ENCODE peak calls at places on chromosome 3, in nine cellular contexts. L is mammary epithelial cell, O is GM12865, K is stomach, F is A673, Q is body of pancreas, A is SK-N-SH, S is epithelial cell of esophagus, C is hepatocyte. Y is an unnamed sample.

GRCh38 chr3:197154-197855 is 742 bp downstream of the CHL1 start:
- DNase-seq in S (no peak), A (peak), K (no peak), O (no peak), Q (no peak), C (peak), L (no peak), F (no peak), Y (no peak)

GRCh38 chr3:207973-208372 is 11.4 kb downstream of the CHL1 start:
- DNase-seq in C (no peak), S (no peak), F (no peak), L (no peak), Q (no peak), A (no peak), O (no peak), K (no peak), Y (no peak)

GRCh38 chr3:67648229-67648628 is 6.2 kb downstream of the SUCLG2 start:
- DNase-seq in F (no peak), O (no peak), L (no peak), K (no peak), S (no peak), Q (no peak), A (no peak), C (peak), Y (no peak)

GRCh38 chr3:96294143-96294542 is 520.3 kb upstream of the EPHA6 start:
- DNase-seq in Q (no peak), L (no peak), O (no peak), C (no peak), A (no peak), F (no peak), K (no peak), S (no peak), Y (no peak)

GRCh38 chr3:184539801-184540440 is 21.7 kb upstream of the EPHB3 start:
- DNase-seq in C (no peak), F (no peak), L (no peak), Q (no peak), K (no peak), S (no peak), A (no peak), O (no peak), Y (no peak)

GRCh38 chr3:98010194-98010882 is 24.8 kb downstream of the GABRR3 start:
- DNase-seq in O (no peak), K (no peak), F (no peak), S (no peak), C (no peak), L (no peak), Q (no peak), A (no peak), Y (no peak)

GRCh38 chr3:177811111-177811510 is 613.8 kb upstream of the TBL1XR1 start:
- DNase-seq in F (no peak), L (no peak), A (no peak), O (no peak), C (no peak), K (no peak), Q (no peak), S (no peak), Y (no peak)

GRCh38 chr3:59167756-59168155 is 117.9 kb upstream of the CFAP20DC start:
- DNase-seq in K (no peak), F (no peak), C (no peak), L (no peak), S (no peak), O (no peak), Q (no peak), A (no peak), Y (no peak)

GRCh38 chr3:142888484-142889262 is at the start of gene PCOLCE2:
- DNase-seq in S (peak), Q (peak), K (no peak), A (peak), L (peak), O (peak), F (peak), C (peak), Y (no peak)

GRCh38 chr3:151276038-151277027 is 2.0 kb downstream of the P2RY14 start:
- DNase-seq in A (no peak), L (no peak), S (no peak), Q (no peak), K (no peak), C (no peak), O (peak), F (no peak), Y (no peak)

GRCh38 chr3:28124882-28125281 is 116.5 kb upstream of the CMC1 start:
- DNase-seq in S (no peak), L (no peak), K (no peak), A (no peak), C (no peak), O (peak), F (no peak), Q (no peak), Y (no peak)

GRCh38 chr3:134279466-134279865 is 28.8 kb upstream of the RYK start:
- DNase-seq in A (no peak), O (no peak), C (no peak), S (peak), L (no peak), F (no peak), Q (no peak), K (no peak), Y (no peak)

GRCh38 chr3:124837730-124838186 is 49.4 kb downstream of the ITGB5 start:
- DNase-seq in K (peak), C (peak), A (peak), Q (peak), S (peak), F (no peak), L (peak), O (no peak), Y (peak)

GRCh38 chr3:5806192-5806591 is 618.7 kb downstream of the EDEM1 start:
- DNase-seq in F (peak), C (peak), O (peak), K (no peak), S (no peak), A (no peak), L (no peak), Q (peak), Y (no peak)

GRCh38 chr3:146404451-146404850 is 64.9 kb downstream of the PLSCR2 start:
- DNase-seq in S (peak), K (no peak), A (no peak), F (no peak), Q (no peak), O (no peak), C (no peak), L (no peak), Y (no peak)

GRCh38 chr3:58111513-58112184 is 99.1 kb downstream of the DNASE1L3 start:
- DNase-seq in O (peak), C (peak), K (peak), A (no peak), F (no peak), S (peak), L (peak), Q (peak), Y (no peak)

GRCh38 chr3:190617185-190617584 is 103.3 kb downstream of the IL1RAP start:
- DNase-seq in S (peak), K (no peak), L (no peak), O (peak), C (no peak), Q (peak), A (no peak), F (no peak), Y (no peak)

GRCh38 chr3:180836766-180837165 is 75.7 kb upstream of the FXR1 start:
- DNase-seq in O (no peak), S (no peak), Q (no peak), L (no peak), A (no peak), K (no peak), F (no peak), C (no peak), Y (no peak)
- H3K4me3 ChIP-seq in O (no peak), S (no peak), Q (no peak), L (no peak), A (no peak), K (no peak), F (no peak), C (no peak), Y (no peak)

DNA sequence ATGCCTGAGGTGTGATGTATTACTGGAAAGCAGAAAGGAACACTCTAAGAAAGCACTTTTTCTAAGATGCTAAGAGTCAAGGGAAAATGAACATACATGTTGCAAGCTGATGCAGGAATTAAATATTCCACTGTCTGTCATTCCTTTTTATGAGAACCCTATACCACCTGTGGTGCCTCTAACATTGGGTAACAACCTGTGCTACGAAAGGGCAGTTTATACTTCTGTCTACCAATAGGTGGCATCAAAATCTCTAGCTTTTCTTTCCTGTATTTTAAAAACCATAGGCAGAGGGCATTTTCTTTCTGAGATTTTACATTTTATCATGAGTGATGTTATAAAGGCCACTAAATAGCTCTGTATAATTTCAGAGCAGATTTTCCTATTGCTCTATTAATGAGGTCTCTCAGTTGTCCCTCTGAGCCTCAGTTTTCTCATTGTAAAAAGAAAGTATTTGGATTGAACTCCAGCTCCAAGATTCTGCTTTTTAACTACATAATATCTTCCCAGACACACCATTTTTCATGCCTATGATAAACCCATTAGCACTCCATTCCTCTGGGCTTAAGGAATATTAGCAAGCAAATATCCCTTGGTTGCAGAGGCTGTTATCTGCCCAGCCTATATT is 3.5 kb upstream of the CPNE4 start:
- DNase-seq in F (peak), A (peak), C (peak), K (no peak), Q (no peak), S (peak), L (peak), O (peak), Y (no peak)
- TF ChIP-seq CTCF in F (peak), A (peak), C (peak), K (no peak), Q (peak), S (peak), L (peak), O (peak), Y (peak)

DNA sequence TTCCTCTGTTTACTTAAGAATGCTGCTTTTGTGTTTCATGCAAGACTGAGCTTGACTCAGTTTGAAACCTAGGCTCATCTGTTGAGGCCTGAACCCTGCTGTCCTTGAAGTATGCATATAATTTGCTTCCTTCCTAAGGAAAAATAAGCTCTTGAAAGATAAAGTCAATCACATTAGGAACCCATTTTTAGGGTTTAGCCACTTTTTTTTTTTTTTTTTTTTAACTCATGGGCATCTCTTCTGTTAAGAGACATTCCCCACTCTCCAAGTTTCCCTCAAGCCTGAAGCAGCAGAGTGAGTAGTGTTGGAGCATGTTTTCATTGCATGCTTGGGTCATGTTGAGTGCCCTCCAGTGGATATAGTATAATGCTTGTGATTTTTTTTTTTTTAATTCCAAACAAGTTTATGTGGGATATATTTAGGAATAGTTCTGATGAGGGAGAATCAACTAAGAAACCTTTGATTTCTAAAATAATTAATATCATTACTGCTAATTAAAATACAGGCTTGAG is 3.6 kb downstream of the CTNNB1 start:
- DNase-seq in F (peak), C (peak), A (peak), K (no peak), Q (peak), O (peak), S (peak), L (peak), Y (no peak)
- H3K4me3 ChIP-seq in F (no peak), C (peak), A (peak), K (peak), Q (no peak), O (peak), S (peak), L (peak), Y (no peak)

GRCh38 chr3:194748229-194748628 is 62.5 kb downstream of the FAM43A start:
- DNase-seq in A (no peak), L (no peak), Q (no peak), O (no peak), F (no peak), C (no peak), S (no peak), K (no peak), Y (no peak)
- TF ChIP-seq CTCF in A (no peak), L (no peak), Q (no peak), O (no peak), F (no peak), C (no peak), S (no peak), K (no peak), Y (no peak)

GRCh38 chr3:101835676-101836075 is 13.6 kb upstream of the NFKBIZ start:
- DNase-seq in C (no peak), S (no peak), K (no peak), A (no peak), O (no peak), L (no peak), F (no peak), Q (no peak), Y (no peak)

GRCh38 chr3:101833446-101833974 is 15.8 kb upstream of the NFKBIZ start:
- DNase-seq in C (no peak), K (no peak), O (no peak), A (no peak), L (no peak), F (no peak), S (no peak), Q (no peak), Y (no peak)

GRCh38 chr3:101836907-101837598 is 12.3 kb upstream of the NFKBIZ start:
- DNase-seq in L (peak), A (no peak), O (no peak), F (peak), S (peak), C (no peak), K (no peak), Q (peak), Y (peak)

GRCh38 chr3:101840066-101840465 is 9.2 kb upstream of the NFKBIZ start:
- DNase-seq in O (no peak), F (no peak), A (no peak), S (no peak), L (no peak), K (no peak), C (no peak), Q (no peak), Y (no peak)

DNA sequence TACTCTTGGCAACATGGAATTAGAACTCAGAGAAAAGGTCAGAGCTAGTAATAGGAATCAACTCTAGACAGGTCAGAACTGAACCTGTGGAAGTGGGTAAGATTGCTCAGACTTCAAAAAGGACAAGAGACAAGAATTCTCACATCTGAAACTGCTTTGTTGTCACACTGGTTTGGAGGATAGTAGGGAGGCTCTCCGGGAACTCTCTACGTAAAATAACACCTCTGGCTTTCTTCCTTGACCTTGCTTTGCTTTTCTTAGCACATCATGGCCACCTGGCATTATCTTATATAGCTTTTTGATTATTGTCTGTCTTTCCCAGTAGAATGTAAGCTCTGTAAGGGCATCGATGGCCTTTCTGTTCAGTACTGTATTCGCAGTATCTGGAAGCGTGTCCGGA is 13.2 kb upstream of the NFKBIZ start:
- DNase-seq in A (no peak), S (no peak), Q (no peak), O (no peak), F (no peak), L (no peak), C (no peak), K (no peak), Y (no peak)
- H3K4me3 ChIP-seq in A (no peak), S (no peak), Q (no peak), O (peak), F (no peak), L (no peak), C (no peak), K (no peak), Y (no peak)

GRCh38 chr3:43286115-43286885 is at the start of gene SNRK:
- DNase-seq in L (peak), S (peak), C (peak), O (peak), K (peak), Q (peak), F (peak), A (peak), Y (no peak)
- TF ChIP-seq CTCF in L (no peak), S (peak), C (peak), O (no peak), K (no peak), Q (peak), F (peak), A (peak), Y (peak)

GRCh38 chr3:188301147-188301546 is 147.2 kb downstream of the LPP start:
- DNase-seq in A (no peak), Q (no peak), O (no peak), L (no peak), C (no peak), F (no peak), S (no peak), K (no peak), Y (no peak)
- H3K4me3 ChIP-seq in A (no peak), Q (no peak), O (no peak), L (no peak), C (no peak), F (no peak), S (no peak), K (no peak), Y (no peak)

DNA sequence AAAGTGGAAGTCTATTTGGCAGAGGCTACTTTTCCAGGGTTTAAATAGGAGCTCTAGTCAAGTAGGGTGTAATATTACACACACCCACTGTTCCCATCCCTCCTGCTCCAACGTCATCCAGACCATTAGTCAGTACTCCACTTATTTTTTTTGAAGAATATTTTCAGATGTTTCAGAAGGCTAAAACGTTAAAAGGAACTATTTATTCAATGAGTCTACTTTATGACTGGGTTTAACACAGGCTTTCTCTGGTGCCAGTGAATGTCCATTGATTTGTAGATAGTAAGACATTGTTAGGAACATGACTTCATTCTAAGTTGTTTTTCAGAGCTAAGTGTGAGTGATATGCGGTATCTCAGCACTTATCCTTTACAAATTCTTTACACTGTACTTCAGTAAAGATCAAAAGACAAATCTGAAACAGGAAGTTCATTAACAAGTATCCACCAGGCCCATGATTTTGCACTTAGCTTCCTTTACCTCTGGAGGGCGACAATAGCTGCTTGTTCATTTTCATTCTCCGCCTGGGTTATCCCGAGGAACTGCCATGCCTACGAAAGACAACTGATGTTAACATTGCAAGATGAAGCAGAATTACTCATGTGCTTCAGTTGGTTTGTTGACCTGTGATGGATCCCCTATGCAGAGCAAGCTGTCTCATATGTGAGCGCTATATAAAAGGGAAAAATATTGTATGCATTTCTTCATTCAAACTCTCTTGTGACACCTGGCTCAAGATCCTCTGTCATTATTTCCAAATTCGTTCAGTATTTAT is 158.7 kb downstream of the USP13 start:
- DNase-seq in O (peak), F (peak), S (peak), L (peak), K (peak), A (peak), Q (peak), C (peak), Y (peak)
- TF ChIP-seq CTCF in O (peak), F (peak), S (peak), L (peak), K (no peak), A (peak), Q (peak), C (peak), Y (peak)

DNA sequence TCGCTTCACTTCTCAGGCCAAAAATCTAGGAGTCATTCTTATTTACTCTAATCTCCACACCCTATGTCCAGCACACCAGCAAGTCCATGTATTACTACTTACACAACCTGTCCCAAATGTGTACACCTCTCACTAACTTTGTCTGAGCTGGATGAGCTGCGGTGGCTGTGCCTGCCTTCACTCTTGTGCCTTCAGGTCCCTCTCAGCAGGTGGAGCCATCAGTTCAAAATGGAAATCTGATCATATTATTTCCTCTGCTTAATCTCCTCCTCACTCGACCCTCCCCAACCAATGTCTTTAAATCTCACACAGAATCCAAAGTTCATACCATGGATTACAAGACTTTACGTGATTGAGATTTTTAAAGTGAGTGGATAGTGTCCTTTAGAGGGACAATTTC is 82.8 kb downstream of the SSR3 start:
- DNase-seq in F (peak), C (no peak), K (no peak), A (no peak), Q (no peak), O (peak), L (no peak), S (no peak), Y (no peak)
- H3K4me3 ChIP-seq in F (no peak), C (no peak), K (no peak), A (no peak), Q (no peak), O (no peak), L (no peak), S (no peak), Y (no peak)

GRCh38 chr3:82080261-82080660 is 318.8 kb upstream of the GBE1 start:
- DNase-seq in Q (no peak), S (peak), O (peak), L (peak), C (no peak), F (no peak), K (no peak), A (no peak), Y (no peak)

GRCh38 chr3:82080792-82081191 is 319.3 kb upstream of the GBE1 start:
- DNase-seq in A (no peak), C (no peak), O (no peak), K (no peak), S (no peak), L (no peak), F (no peak), Q (no peak), Y (no peak)

GRCh38 chr3:82085356-82085755 is 323.9 kb upstream of the GBE1 start:
- DNase-seq in C (no peak), Q (no peak), F (no peak), L (peak), O (no peak), A (no peak), S (no peak), K (no peak), Y (no peak)

GRCh38 chr3:82085811-82086475 is 324.5 kb upstream of the GBE1 start:
- DNase-seq in L (no peak), O (no peak), S (no peak), C (no peak), K (no peak), Q (no peak), A (no peak), F (no peak), Y (no peak)

DNA sequence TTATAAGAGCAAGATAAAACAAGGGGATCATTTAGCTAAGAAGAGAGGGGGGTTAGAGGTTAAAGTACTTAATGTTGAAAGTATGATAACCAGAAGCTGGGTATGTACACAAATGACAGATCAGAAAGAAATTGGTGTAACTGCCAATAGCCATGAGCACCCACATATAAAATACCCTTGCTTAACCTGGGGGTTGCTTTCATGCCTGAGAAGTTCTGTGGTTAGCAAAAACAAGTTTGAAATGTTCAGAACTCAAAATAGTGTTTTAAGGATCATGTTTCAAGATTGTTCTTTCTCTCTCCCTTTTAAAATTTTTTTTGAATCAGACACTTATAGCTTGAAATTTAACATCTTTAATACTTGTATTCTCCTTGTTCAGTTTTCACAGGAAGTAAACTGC is 321.4 kb upstream of the GBE1 start:
- DNase-seq in S (no peak), C (no peak), O (peak), Q (no peak), L (no peak), A (no peak), F (no peak), K (no peak), Y (no peak)
- TF ChIP-seq CTCF in S (no peak), C (no peak), O (no peak), Q (no peak), L (no peak), A (no peak), F (no peak), K (no peak), Y (no peak)

Y was measured in BJ.